ENCODE peak calls at places on chromosomes 12 and 14, in nine cellular contexts. Y, I, N, O, C, Z, A, R and M are unnamed samples.

GRCh38 chr14:37969511-37969979 is 238.2 kb upstream of the SSTR1 start:
- DNase-seq in Y (no peak), I (no peak), N (no peak), O (no peak), C (no peak), Z (no peak), A (no peak), R (no peak), M (no peak)

GRCh38 chr12:124833693-124834122 is 30.0 kb downstream of the SCARB1 start:
- DNase-seq in Y (no peak), I (no peak), N (no peak), O (peak; percentile 92), C (no peak), Z (no peak), A (no peak), R (no peak), M (no peak)

GRCh38 chr12:30997685-30998440 is 71.3 kb downstream of the TSPAN11 start:
- DNase-seq in Y (no peak), I (no peak), N (no peak), O (no peak), C (no peak), Z (no peak), A (no peak), R (no peak), M (no peak)

GRCh38 chr12:58288191-58288590 is 346.8 kb downstream of the ATP23 start:
- DNase-seq in Y (peak; percentile 28), I (peak; percentile 88), N (peak; percentile 19), O (no peak), C (no peak), Z (no peak), A (no peak), R (no peak), M (no peak)

GRCh38 chr12:72011374-72011773 is 72.7 kb downstream of the TPH2 start:
- DNase-seq in Y (no peak), I (no peak), N (no peak), O (no peak), C (no peak), Z (no peak), A (no peak), R (no peak), M (no peak)

GRCh38 chr14:90613997-90614396 is 202.2 kb downstream of the TTC7B start:
- DNase-seq in Y (no peak), I (no peak), N (no peak), O (no peak), C (no peak), Z (no peak), A (no peak), R (no peak), M (no peak)

GRCh38 chr12:14384783-14385638 is 19.5 kb downstream of the ATF7IP start:
- DNase-seq in Y (peak; percentile 77), I (peak; percentile 94), N (no peak), O (peak; percentile 97), C (no peak), Z (peak; percentile 39), A (no peak), R (no peak), M (peak; percentile 95)

GRCh38 chr12:9702239-9702638 is 30.7 kb downstream of the CLECL1 start:
- DNase-seq in Y (no peak), I (no peak), N (no peak), O (no peak), C (no peak), Z (no peak), A (no peak), R (peak; percentile 65), M (no peak)

GRCh38 chr14:89325299-89325883 is 91.6 kb downstream of the FOXN3 start:
- DNase-seq in Y (no peak), I (no peak), N (no peak), O (no peak), C (no peak), Z (no peak), A (no peak), R (no peak), M (no peak)

GRCh38 chr12:4440187-4440941 is 5.3 kb downstream of the FGF6 start:
- DNase-seq in Y (no peak), I (no peak), N (no peak), O (no peak), C (no peak), Z (no peak), A (no peak), R (peak; percentile 23), M (no peak)

GRCh38 chr14:56676042-56676441 is 96.4 kb downstream of the TMEM260 start:
- DNase-seq in Y (no peak), I (no peak), N (no peak), O (no peak), C (no peak), Z (no peak), A (no peak), R (no peak), M (no peak)

GRCh38 chr12:106178582-106178981 is 39.8 kb upstream of the NUAK1 start:
- DNase-seq in Y (no peak), I (no peak), N (no peak), O (no peak), C (no peak), Z (no peak), A (no peak), R (no peak), M (no peak)

GRCh38 chr12:94169495-94169894 is 21.1 kb downstream of the PLXNC1 start:
- DNase-seq in Y (no peak), I (no peak), N (no peak), O (no peak), C (no peak), Z (no peak), A (no peak), R (no peak), M (no peak)

GRCh38 chr14:50839696-50840095 is 8.7 kb upstream of the NIN start:
- DNase-seq in Y (no peak), I (no peak), N (no peak), O (no peak), C (no peak), Z (no peak), A (no peak), R (no peak), M (no peak)

GRCh38 chr12:1398673-1399072 is 195.7 kb downstream of the FBXL14 start:
- DNase-seq in Y (peak; percentile 13), I (peak; percentile 67), N (no peak), O (no peak), C (no peak), Z (peak; percentile 17), A (no peak), R (no peak), M (no peak)

GRCh38 chr12:121789800-121790748 is 3.4 kb downstream of the RHOF start:
- DNase-seq in Y (peak; percentile 86), I (no peak), N (no peak), O (no peak), C (peak; percentile 74), Z (no peak), A (no peak), R (peak; percentile 93), M (peak; percentile 72)

GRCh38 chr12:14260011-14260993 is 105.2 kb upstream of the ATF7IP start:
- DNase-seq in Y (peak; percentile 94), I (peak; percentile 92), N (peak; percentile 63), O (peak; percentile 79), C (peak; percentile 39), Z (peak; percentile 81), A (peak; percentile 68), R (no peak), M (peak; percentile 88)

GRCh38 chr12:126358806-126359205 is 1293.6 kb downstream of the AACS start:
- DNase-seq in Y (no peak), I (no peak), N (no peak), O (no peak), C (no peak), Z (no peak), A (no peak), R (no peak), M (no peak)

GRCh38 chr12:14961466-14962155 is at the start of gene ARHGDIB:
- DNase-seq in Y (peak; percentile 53), I (no peak), N (no peak), O (no peak), C (no peak), Z (no peak), A (no peak), R (peak; percentile 74), M (no peak)

GRCh38 chr14:21258889-21259787 is 10.1 kb downstream of the HNRNPC start:
- DNase-seq in Y (no peak), I (no peak), N (no peak), O (no peak), C (no peak), Z (no peak), A (no peak), R (no peak), M (no peak)

GRCh38 chr12:51683763-51684357 is 92.8 kb downstream of the SCN8A start:
- DNase-seq in Y (peak; percentile 13), I (peak; percentile 65), N (no peak), O (no peak), C (no peak), Z (no peak), A (no peak), R (no peak), M (peak; percentile 82)

GRCh38 chr14:96138241-96138640 is 66.4 kb upstream of the BDKRB2 start:
- DNase-seq in Y (no peak), I (no peak), N (no peak), O (no peak), C (no peak), Z (no peak), A (no peak), R (no peak), M (no peak)

GRCh38 chr12:50732591-50732990 is 31.3 kb upstream of the ATF1 start:
- DNase-seq in Y (peak; percentile 60), I (peak; percentile 83), N (peak; percentile 85), O (no peak), C (no peak), Z (peak; percentile 86), A (no peak), R (no peak), M (peak; percentile 28)

GRCh38 chr14:99751539-99752485 is 41.4 kb upstream of the EML1 start:
- DNase-seq in Y (peak; percentile 71), I (peak; percentile 27), N (no peak), O (no peak), C (no peak), Z (peak; percentile 17), A (no peak), R (no peak), M (peak; percentile 60)

GRCh38 chr12:53838978-53839377 is 87.2 kb upstream of the CISTR start:
- DNase-seq in Y (no peak), I (no peak), N (no peak), O (no peak), C (no peak), Z (no peak), A (no peak), R (no peak), M (no peak)

GRCh38 chr12:111767362-111768158 is 827 bp downstream of the ALDH2 start:
- DNase-seq in Y (peak; percentile 69), I (peak; percentile 45), N (no peak), O (no peak), C (no peak), Z (no peak), A (no peak), R (no peak), M (peak; percentile 82)